ENCODE peak calls at places on chromosomes 11 and 22, in four cellular contexts. G, M, C and Y are unnamed samples.

GRCh38 chr11:72834905-72835304 is 20.7 kb downstream of the ATG16L2 start:
- DNase-seq in G (no peak), M (no peak), C (no peak), Y (no peak)

GRCh38 chr11:117187007-117187406 is 8.5 kb downstream of the SIDT2 start:
- DNase-seq in G (no peak), M (no peak), C (no peak), Y (no peak)

GRCh38 chr11:123608945-123609344 is 45.5 kb downstream of the SCN3B start:
- DNase-seq in G (no peak), M (no peak), C (no peak), Y (no peak)

GRCh38 chr22:23107487-23108323 is 34.1 kb downstream of the RSPH14 start:
- DNase-seq in G (no peak), M (no peak), C (no peak), Y (no peak)

GRCh38 chr11:107562647-107563208 is 2.8 kb downstream of the ALKBH8 start:
- DNase-seq in G (no peak), M (no peak), C (no peak), Y (no peak)

GRCh38 chr11:87215236-87215635 is 177.5 kb downstream of the TMEM135 start:
- DNase-seq in G (no peak), M (no peak), C (no peak), Y (peak)

GRCh38 chr22:44723801-44724200 is 21.8 kb downstream of the PRR5 start:
- DNase-seq in G (no peak), M (no peak), C (no peak), Y (peak)

GRCh38 chr22:37135023-37135422 is 14.7 kb downstream of the IL2RB start:
- DNase-seq in G (no peak), M (no peak), C (no peak), Y (no peak)

GRCh38 chr11:128779036-128779435 is 85.2 kb downstream of the FLI1 start:
- DNase-seq in G (no peak), M (no peak), C (no peak), Y (no peak)

GRCh38 chr11:68444566-68444965 is 16.0 kb upstream of the PPP6R3 start:
- DNase-seq in G (no peak), M (no peak), C (no peak), Y (no peak)

GRCh38 chr22:32204211-32204855 is 540 bp downstream of the RFPL2 start:
- DNase-seq in G (no peak), M (peak), C (no peak), Y (no peak)